ENCODE peak calls at places on chromosome 1, in five cellular contexts. M is uterus, B is AG10803, A is SJCRH30, T is ovary. N is an unnamed sample.

GRCh38 chr1:38992450-38993111 is 1.5 kb downstream of the AKIRIN1 start:
- DNase-seq in B (no peak), M (no peak), A (no peak), T (no peak), N (no peak)

GRCh38 chr1:13863701-13864100 is 163.7 kb downstream of the PRDM2 start:
- DNase-seq in M (no peak), T (no peak), B (no peak), A (no peak), N (no peak)

GRCh38 chr1:225891229-225891972 is 2.5 kb upstream of the LEFTY1 start:
- DNase-seq in M (no peak), A (peak; percentile 72), B (no peak), T (no peak), N (no peak)

GRCh38 chr1:17235135-17235880 is 13.6 kb upstream of the PADI3 start:
- DNase-seq in A (no peak), T (no peak), B (no peak), M (no peak), N (no peak)

GRCh38 chr1:12469990-12470389 is 148.0 kb downstream of the DHRS3 start:
- DNase-seq in A (no peak), B (no peak), T (no peak), M (no peak), N (no peak)

GRCh38 chr1:225572422-225572821 is 80.5 kb downstream of the ENAH start:
- DNase-seq in M (no peak), B (peak; percentile 57), T (no peak), A (no peak), N (no peak)

GRCh38 chr1:92486251-92487077 is at the start of gene GFI1:
- DNase-seq in A (no peak), M (no peak), B (no peak), T (no peak), N (peak; percentile 23)

GRCh38 chr1:65688215-65688566 is 104.5 kb upstream of the PDE4B start:
- DNase-seq in T (no peak), B (no peak), M (no peak), A (no peak), N (no peak)

GRCh38 chr1:204975568-204976235 is 67.3 kb upstream of the CNTN2 start:
- DNase-seq in T (peak; percentile 62), M (no peak), A (peak; percentile 52), B (peak; percentile 32), N (peak; percentile 69)

GRCh38 chr1:234435620-234436019 is 43.4 kb downstream of the TARBP1 start:
- DNase-seq in A (no peak), M (no peak), T (no peak), B (no peak), N (no peak)

GRCh38 chr1:23558140-23558871 is 995 bp downstream of the ID3 start:
- DNase-seq in B (peak; percentile 45), M (peak; percentile 53), A (peak; percentile 85), T (peak; percentile 67), N (peak; percentile 32)

GRCh38 chr1:149995927-149996326 is 14.6 kb downstream of the OTUD7B start:
- DNase-seq in M (no peak), A (no peak), B (peak; percentile 44), T (no peak), N (no peak)

GRCh38 chr1:36458910-36459309 is 5.3 kb downstream of the MRPS15 start:
- DNase-seq in M (no peak), A (no peak), T (no peak), B (no peak), N (no peak)

GRCh38 chr1:36027766-36028165 is 56.1 kb upstream of the TEKT2 start:
- DNase-seq in B (no peak), T (no peak), M (no peak), A (no peak), N (no peak)

GRCh38 chr1:235069577-235070563 is 58.8 kb downstream of the TOMM20 start:
- DNase-seq in T (no peak), B (peak; percentile 96), A (peak; percentile 56), M (no peak), N (peak; percentile 50)

GRCh38 chr1:244761279-244761678 is 74.2 kb upstream of the COX20 start:
- DNase-seq in T (no peak), B (no peak), M (no peak), A (no peak), N (no peak)

GRCh38 chr1:26784023-26784871 is 3.5 kb upstream of the PIGV start:
- DNase-seq in B (peak; percentile 32), T (peak; percentile 90), A (peak; percentile 65), M (peak; percentile 67), N (peak; percentile 81)

GRCh38 chr1:6329851-6330250 is 63.7 kb downstream of the ACOT7 start:
- DNase-seq in A (no peak), B (peak; percentile 71), M (no peak), T (no peak), N (no peak)

GRCh38 chr1:234953655-234954420 is 174.8 kb downstream of the TOMM20 start:
- DNase-seq in M (no peak), T (no peak), A (peak; percentile 75), B (no peak), N (peak; percentile 5)

GRCh38 chr1:159652506-159652905 is 61.9 kb downstream of the CRP start:
- DNase-seq in A (no peak), B (peak; percentile 67), M (no peak), T (no peak), N (no peak)

GRCh38 chr1:116110507-116111195 is 548 bp upstream of the MAB21L3 start:
- DNase-seq in T (no peak), M (no peak), A (no peak), B (no peak), N (no peak)

GRCh38 chr1:6590046-6590445 is 10.3 kb downstream of the ZBTB48 start:
- DNase-seq in M (no peak), T (no peak), B (no peak), A (no peak), N (no peak)

GRCh38 chr1:160362168-160362941 is 4.5 kb upstream of the NHLH1 start:
- DNase-seq in M (no peak), T (no peak), A (peak; percentile 51), B (peak; percentile 18), N (no peak)

GRCh38 chr1:53560572-53561487 is 101.6 kb downstream of the DMRTB1 start:
- DNase-seq in M (peak; percentile 5), B (no peak), T (no peak), A (no peak), N (no peak)

GRCh38 chr1:101295212-101295611 is 58.4 kb downstream of the S1PR1 start:
- DNase-seq in B (no peak), T (no peak), M (no peak), A (no peak), N (no peak)

GRCh38 chr1:229409616-229410369 is 24.1 kb downstream of the ACTA1 start:
- DNase-seq in T (no peak), M (no peak), B (no peak), A (peak; percentile 37), N (no peak)

GRCh38 chr1:221440658-221441057 is 301.2 kb downstream of the DUSP10 start:
- DNase-seq in M (no peak), A (no peak), B (peak; percentile 17), T (no peak), N (no peak)
- H3K4me3 ChIP-seq in M (no peak overlapping the region), A (no peak overlapping the region), B (no peak overlapping the region), T (no peak overlapping the region), N (no peak overlapping the region)

DNA sequence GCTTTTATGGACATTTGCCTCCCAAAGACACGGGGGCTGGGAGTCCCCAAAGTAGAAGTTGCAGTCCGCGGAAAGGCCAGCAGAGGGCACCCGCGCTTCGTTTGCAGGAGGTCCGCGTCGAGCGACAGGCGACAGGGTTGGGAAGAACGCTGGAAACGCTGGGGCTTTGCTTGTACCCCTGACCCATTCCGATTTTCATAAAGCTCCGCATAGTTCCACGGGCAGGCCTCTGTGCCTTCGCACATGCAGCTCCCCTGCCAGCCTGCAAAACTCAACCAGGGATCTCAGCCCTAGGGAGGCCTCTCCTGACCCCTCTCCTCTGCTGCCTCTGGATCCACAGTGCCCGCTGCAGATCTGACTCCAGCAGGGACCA is 44.2 kb upstream of the LAPTM5 start:
- DNase-seq in B (peak; percentile 43), M (peak; percentile 82), A (peak; percentile 87), T (peak; percentile 84), N (peak; percentile 90)
- H3K4me3 ChIP-seq in B (no peak overlapping the region), M (no peak overlapping the region), A (peak overlapping the region; percentile 10), T (no peak overlapping the region), N (peak overlapping the region; percentile 31)

DNA sequence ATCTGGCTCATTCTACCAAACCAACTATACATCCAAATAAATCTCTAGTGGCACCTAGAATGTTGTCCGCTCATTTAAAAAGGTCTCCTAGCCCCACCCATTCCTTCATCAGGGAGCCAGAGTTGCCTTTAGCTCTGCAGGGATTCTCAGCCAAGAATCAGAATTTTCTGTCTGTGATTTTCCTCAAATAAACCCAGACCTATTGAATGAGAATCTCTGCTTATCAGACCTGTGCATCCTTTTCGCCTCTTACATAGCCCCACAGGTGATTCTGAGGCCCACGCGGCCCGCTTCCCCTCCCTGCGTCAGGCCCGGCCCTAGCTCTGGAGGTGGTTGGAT is 410 bp upstream of the TDRD5 start:
- DNase-seq in B (no peak), M (no peak), A (no peak), T (no peak), N (no peak)
- H3K4me3 ChIP-seq in B (no peak overlapping the region), M (no peak overlapping the region), A (no peak overlapping the region), T (no peak overlapping the region), N (peak overlapping the region; percentile 69)

GRCh38 chr1:33338495-33339211 is 17.8 kb upstream of the A3GALT2 start:
- DNase-seq in A (no peak), M (peak; percentile 80), B (peak; percentile 96), T (peak; percentile 47), N (peak; percentile 79)
- H3K4me3 ChIP-seq in A (no peak overlapping the region), M (peak overlapping the region; percentile 10), B (peak overlapping the region; percentile 31), T (no peak overlapping the region), N (no peak overlapping the region)

DNA sequence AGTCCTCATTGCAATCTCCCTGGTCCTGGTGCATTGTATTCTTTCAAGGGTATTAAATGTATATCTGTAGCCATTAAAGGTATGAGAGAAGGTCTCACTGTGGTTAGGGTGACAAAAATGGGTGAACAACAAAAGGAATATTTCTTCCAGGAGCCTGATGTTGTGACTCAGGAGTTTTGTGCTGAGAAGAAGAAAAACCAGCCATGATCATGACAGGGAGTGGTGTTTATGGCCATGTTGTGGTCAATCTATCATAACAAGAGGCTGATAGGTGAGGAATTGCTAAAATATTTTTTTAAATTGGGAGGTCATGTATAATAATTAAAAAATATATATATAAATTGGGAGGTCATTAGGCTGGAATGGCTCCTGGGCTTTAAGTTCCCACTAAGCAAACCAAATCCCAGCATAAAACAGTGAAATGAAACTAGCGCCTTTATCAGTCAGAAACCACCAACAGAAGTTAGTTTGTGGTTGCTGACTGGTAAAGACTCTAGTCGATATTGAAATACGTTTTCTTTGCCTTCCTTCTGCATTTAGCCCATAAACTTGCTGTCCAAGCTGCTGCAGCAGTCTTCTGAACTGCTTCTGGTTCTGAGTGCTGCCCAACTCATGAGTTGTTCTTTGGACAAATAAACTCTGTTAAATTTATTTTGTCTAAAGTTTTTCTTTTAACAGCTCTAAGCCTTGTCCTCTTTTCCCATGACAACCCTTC is 60.3 kb downstream of the TBX19 start:
- DNase-seq in T (no peak), M (no peak), A (no peak), B (no peak), N (no peak)
- H3K4me3 ChIP-seq in T (no peak overlapping the region), M (no peak overlapping the region), A (no peak overlapping the region), B (no peak overlapping the region), N (no peak overlapping the region)

GRCh38 chr1:220785166-220786056 is 1.3 kb upstream of the MTARC1 start:
- DNase-seq in A (no peak), M (no peak), T (no peak), B (no peak), N (no peak)
- H3K4me3 ChIP-seq in A (no peak overlapping the region), M (no peak overlapping the region), T (no peak overlapping the region), B (no peak overlapping the region), N (no peak overlapping the region)

N was measured in testis.